ENCODE peak calls at places on chromosome X, in ten cellular contexts. E is GM23248, K is neural progenitor cell, W is GM12878, M is IMR-90, C is neuronal stem cell, O is adipocyte, A is endodermal cell, L is SK-N-SH, R is fibroblast of lung. H is an unnamed sample.

GRCh38 chrX:150094996-150095395 is 156.7 kb upstream of the EOLA2 start:
- DNase-seq in E (peak; percentile 24), K (no peak), W (no peak), M (no peak), C (no peak), O (peak; percentile 7), A (no peak), L (no peak), R (peak; percentile 80), H (no peak)

GRCh38 chrX:76555816-76556215 is 128.3 kb downstream of the MAGEE1 start:
- DNase-seq in E (peak; percentile 35), K (peak; percentile 78), W (no peak), M (peak; percentile 22), C (peak; percentile 27), O (peak; percentile 0), A (peak; percentile 81), L (peak; percentile 2), R (peak; percentile 7), H (no peak)

GRCh38 chrX:50903387-50904027 is 7.0 kb upstream of the BMP15 start:
- DNase-seq in E (peak; percentile 63), K (peak; percentile 66), W (no peak), M (peak; percentile 26), C (peak; percentile 20), O (peak; percentile 69), A (peak; percentile 69), L (peak; percentile 45), R (peak; percentile 30), H (peak; percentile 3)

GRCh38 chrX:123833387-123833786 is 26.5 kb upstream of the XIAP start:
- DNase-seq in E (peak; percentile 49), K (peak; percentile 38), W (peak; percentile 33), M (peak; percentile 39), C (peak; percentile 37), O (peak; percentile 67), A (peak; percentile 84), L (peak; percentile 72), R (peak; percentile 15), H (peak; percentile 67)

GRCh38 chrX:69028006-69028760 is 137.1 kb downstream of the PJA1 start:
- DNase-seq in E (no peak), K (no peak), W (peak; percentile 32), M (no peak), C (no peak), O (no peak), A (peak; percentile 30), L (no peak), R (no peak), H (no peak)

GRCh38 chrX:38882894-38883620 is 81.8 kb downstream of the MID1IP1 start:
- DNase-seq in E (peak; percentile 92), K (no peak), W (no peak), M (peak; percentile 90), C (no peak), O (peak; percentile 19), A (no peak), L (no peak), R (peak; percentile 95), H (no peak)

GRCh38 chrX:95076449-95076848 is 1402.4 kb downstream of the FAM133A start:
- DNase-seq in E (peak; percentile 32), K (peak; percentile 67), W (no peak), M (peak; percentile 10), C (peak; percentile 1), O (peak; percentile 43), A (peak; percentile 75), L (peak; percentile 0), R (peak; percentile 37), H (no peak)

GRCh38 chrX:11461181-11462001 is 168.2 kb downstream of the AMELX start:
- DNase-seq in E (peak; percentile 45), K (no peak), W (no peak), M (peak; percentile 78), C (no peak), O (peak; percentile 34), A (no peak), L (no peak), R (peak; percentile 71), H (no peak)

GRCh38 chrX:68789966-68790365 is 38.9 kb upstream of the EFNB1 start:
- DNase-seq in E (no peak), K (no peak), W (no peak), M (no peak), C (no peak), O (no peak), A (no peak), L (no peak), R (no peak), H (no peak)

GRCh38 chrX:9745417-9746115 is 20.1 kb downstream of the GPR143 start:
- DNase-seq in E (peak; percentile 6), K (no peak), W (no peak), M (peak; percentile 3), C (no peak), O (no peak), A (no peak), L (no peak), R (peak; percentile 31), H (peak; percentile 30)

GRCh38 chrX:44227981-44228380 is 115.5 kb downstream of the EFHC2 start:
- DNase-seq in E (peak; percentile 0), K (no peak), W (no peak), M (no peak), C (no peak), O (no peak), A (peak; percentile 43), L (no peak), R (no peak), H (no peak)
- H3K9ac ChIP-seq in E (no peak overlapping the region), K (no peak overlapping the region), W (no peak overlapping the region), M (no peak overlapping the region), C (no peak overlapping the region), O (no peak overlapping the region), A (no peak overlapping the region), L (no peak overlapping the region), R (no peak overlapping the region), H (no peak overlapping the region)

GRCh38 chrX:103644125-103644524 is 15.3 kb downstream of the TCEAL1 start:
- DNase-seq in E (no peak), K (no peak), W (no peak), M (no peak), C (no peak), O (no peak), A (no peak), L (no peak), R (no peak), H (no peak)
- H3K4me3 ChIP-seq in E (no peak overlapping the region), K (no peak overlapping the region), W (no peak overlapping the region), M (no peak overlapping the region), C (no peak overlapping the region), O (no peak overlapping the region), A (no peak overlapping the region), L (no peak overlapping the region), R (no peak overlapping the region), H (no peak overlapping the region)

GRCh38 chrX:88560673-88561330 is 186.2 kb upstream of the CPXCR1 start:
- DNase-seq in E (no peak), K (peak; percentile 8), W (no peak), M (no peak), C (peak; percentile 2), O (no peak), A (no peak), L (no peak), R (no peak), H (no peak)
- H3K9ac ChIP-seq in E (no peak overlapping the region), K (no peak overlapping the region), W (no peak overlapping the region), M (no peak overlapping the region), C (no peak overlapping the region), O (no peak overlapping the region), A (no peak overlapping the region), L (no peak overlapping the region), R (no peak overlapping the region), H (no peak overlapping the region)

DNA sequence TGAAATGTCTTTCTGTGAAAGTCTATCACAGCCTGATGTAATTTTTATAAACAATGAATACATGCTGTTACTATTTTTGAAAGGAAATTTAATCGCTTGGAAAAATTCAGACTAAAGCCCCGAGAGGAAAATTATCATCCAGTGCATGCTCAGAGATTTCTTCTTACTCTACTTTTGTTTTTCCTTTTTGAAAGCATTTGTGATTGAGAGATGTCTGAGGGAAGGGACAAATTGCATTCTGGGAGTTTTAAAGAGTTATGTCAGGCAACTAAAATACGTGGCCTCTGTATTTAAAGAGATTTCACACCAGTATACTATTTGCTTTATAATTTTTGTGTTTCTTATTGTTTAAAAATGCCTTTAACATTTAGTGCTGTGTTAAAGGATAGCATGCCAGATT is 1.4 kb upstream of the ZFX start:
- DNase-seq in E (no peak), K (no peak), W (no peak), M (peak; percentile 11), C (no peak), O (peak; percentile 56), A (no peak), L (no peak), R (no peak), H (no peak)
- H3K4me3 ChIP-seq in E (peak overlapping the region; percentile 97), K (peak overlapping the region; percentile 100), W (peak overlapping the region; percentile 63), M (peak overlapping the region; percentile 98), C (no peak overlapping the region), O (peak overlapping the region; percentile 97), A (peak overlapping the region; percentile 74), L (peak overlapping the region; percentile 62), R (peak overlapping the region; percentile 66), H (no peak overlapping the region)

DNA sequence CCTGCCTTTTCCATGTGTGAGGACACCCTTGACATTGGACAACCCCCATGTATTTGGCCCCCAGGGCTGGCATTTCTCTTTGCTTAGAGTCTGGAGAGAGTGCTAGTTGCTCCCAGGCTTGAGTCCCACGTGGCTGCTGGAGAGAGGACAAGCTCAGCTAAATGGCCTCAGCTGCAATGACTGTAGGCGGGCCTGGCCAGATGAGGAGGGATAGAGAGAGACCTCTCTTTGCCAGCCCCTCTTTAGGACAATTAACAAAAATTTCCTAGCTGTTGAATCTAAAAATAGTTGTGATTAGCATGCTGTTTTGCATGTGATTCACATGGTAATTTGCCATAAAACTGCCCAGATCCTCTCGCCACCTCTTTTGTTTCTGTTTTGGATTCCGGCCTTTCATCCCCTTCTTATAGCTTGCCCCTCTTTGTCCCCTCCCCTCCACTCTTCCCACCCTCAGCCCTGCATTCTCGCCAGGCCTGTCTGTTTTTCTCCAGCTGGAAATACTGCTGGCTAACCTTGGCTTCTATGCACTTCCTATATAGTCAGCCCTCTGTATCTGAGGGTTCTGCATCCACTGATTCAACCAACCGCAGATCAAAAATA is 28.8 kb upstream of the PRPS1 start:
- DNase-seq in E (no peak), K (no peak), W (no peak), M (no peak), C (no peak), O (no peak), A (no peak), L (no peak), R (no peak), H (no peak)
- H3K9ac ChIP-seq in E (no peak overlapping the region), K (no peak overlapping the region), W (no peak overlapping the region), M (no peak overlapping the region), C (no peak overlapping the region), O (no peak overlapping the region), A (no peak overlapping the region), L (no peak overlapping the region), R (no peak overlapping the region), H (no peak overlapping the region)

GRCh38 chrX:73847991-73848390 is 285.0 kb downstream of the CHIC1 start:
- DNase-seq in E (no peak), K (no peak), W (no peak), M (no peak), C (no peak), O (no peak), A (no peak), L (no peak), R (no peak), H (no peak)
- H3K4me3 ChIP-seq in E (no peak overlapping the region), K (no peak overlapping the region), W (peak overlapping the region; percentile 59), M (no peak overlapping the region), C (no peak overlapping the region), O (peak overlapping the region; percentile 79), A (no peak overlapping the region), L (peak overlapping the region; percentile 53), R (no peak overlapping the region), H (no peak overlapping the region)

DNA sequence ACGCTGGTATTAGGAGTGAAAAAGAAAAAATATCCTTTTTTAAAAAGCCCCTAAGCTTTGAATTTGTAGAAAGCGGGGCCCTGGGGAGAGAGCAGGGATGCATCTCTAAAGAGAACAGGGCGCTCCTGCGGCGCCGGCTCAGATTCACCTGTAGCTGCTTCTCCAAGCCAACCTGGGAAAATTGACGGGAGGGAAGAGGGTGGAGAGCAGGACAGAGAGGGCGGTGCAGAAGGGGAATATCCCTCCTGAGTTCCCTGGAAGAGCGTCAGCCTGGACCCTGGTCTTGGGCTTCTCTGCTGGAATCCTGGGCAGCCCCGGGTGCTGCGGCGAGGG is 776 bp upstream of the SOWAHD start:
- DNase-seq in E (no peak), K (no peak), W (no peak), M (no peak), C (no peak), O (no peak), A (no peak), L (no peak), R (no peak), H (no peak)
- H3K9ac ChIP-seq in E (no peak overlapping the region), K (no peak overlapping the region), W (no peak overlapping the region), M (no peak overlapping the region), C (no peak overlapping the region), O (no peak overlapping the region), A (peak overlapping the region; percentile 20), L (no peak overlapping the region), R (no peak overlapping the region), H (no peak overlapping the region)

H was measured in DND-41.